ENCODE peak calls at places on chromosome 16, in five cellular contexts. U is K562, A is A549, Y is HepG2, J is GM12878. R is an unnamed sample.

GRCh38 chr16:55515110-55515509 is 6.2 kb downstream of the LPCAT2 start:
- DNase-seq in U (no peak), A (no peak), Y (no peak), J (no peak), R (peak)

GRCh38 chr16:7983671-7984070 is 606.6 kb downstream of the TMEM114 start:
- DNase-seq in U (no peak), A (no peak), Y (no peak), J (no peak), R (no peak)

GRCh38 chr16:56980792-56981724 is 8.3 kb upstream of the NLRC5 start:
- DNase-seq in U (no peak), A (no peak), Y (no peak), J (no peak), R (no peak)

GRCh38 chr16:58021661-58022551 is 3.6 kb upstream of the MMP15 start:
- DNase-seq in U (no peak), A (no peak), Y (no peak), J (no peak), R (peak)

GRCh38 chr16:74936902-74937560 is 47.9 kb downstream of the WDR59 start:
- DNase-seq in U (no peak), A (peak), Y (no peak), J (peak), R (peak)

GRCh38 chr16:57528499-57529323 is 7.7 kb downstream of the CCDC102A start:
- DNase-seq in U (no peak), A (no peak), Y (no peak), J (no peak), R (no peak)

GRCh38 chr16:9489823-9490467 is 398.5 kb downstream of the HAPSTR1 start:
- DNase-seq in U (no peak), A (peak), Y (no peak), J (no peak), R (no peak)

GRCh38 chr16:28168991-28169554 is 42.7 kb downstream of the XPO6 start:
- DNase-seq in U (no peak), A (no peak), Y (no peak), J (no peak), R (no peak)

GRCh38 chr16:637081-638018 is 1.2 kb upstream of the METTL26 start:
- DNase-seq in U (peak), A (peak), Y (peak), J (no peak), R (peak)
- TF ChIP-seq BHLHE40 in U (peak), A (no peak), Y (no peak), J (no peak), R (no peak)

DNA sequence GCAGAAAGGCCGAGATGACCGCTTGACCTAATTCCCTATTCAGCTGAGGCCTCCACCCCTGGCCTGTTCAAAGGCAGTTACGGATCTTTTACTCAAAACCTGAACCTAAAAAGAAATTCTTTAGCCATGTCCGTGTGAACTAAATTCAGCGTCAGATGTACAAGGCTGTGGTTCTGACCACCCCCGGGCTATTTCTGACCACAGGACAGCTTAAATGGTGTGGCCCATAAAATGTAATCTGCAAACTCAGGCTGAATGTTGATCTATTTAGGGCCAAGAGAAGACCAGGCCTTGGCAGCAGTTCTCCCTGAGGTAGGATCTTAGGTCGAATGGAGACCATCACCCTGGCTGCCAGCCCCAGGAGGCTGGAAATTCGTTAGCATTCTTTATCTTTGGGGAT is 485.5 kb downstream of the WWOX start:
- DNase-seq in U (no peak), A (no peak), Y (no peak), J (no peak), R (no peak)
- TF ChIP-seq SMC3 in U (no peak), A (no peak), Y (no peak), J (no peak), R (no peak)

GRCh38 chr16:51408357-51408756 is 257.3 kb upstream of the SALL1 start:
- DNase-seq in U (no peak), A (peak), Y (peak), J (no peak), R (peak)
- TF ChIP-seq BHLHE40 in U (no peak), A (no peak), Y (no peak), J (no peak), R (no peak)

DNA sequence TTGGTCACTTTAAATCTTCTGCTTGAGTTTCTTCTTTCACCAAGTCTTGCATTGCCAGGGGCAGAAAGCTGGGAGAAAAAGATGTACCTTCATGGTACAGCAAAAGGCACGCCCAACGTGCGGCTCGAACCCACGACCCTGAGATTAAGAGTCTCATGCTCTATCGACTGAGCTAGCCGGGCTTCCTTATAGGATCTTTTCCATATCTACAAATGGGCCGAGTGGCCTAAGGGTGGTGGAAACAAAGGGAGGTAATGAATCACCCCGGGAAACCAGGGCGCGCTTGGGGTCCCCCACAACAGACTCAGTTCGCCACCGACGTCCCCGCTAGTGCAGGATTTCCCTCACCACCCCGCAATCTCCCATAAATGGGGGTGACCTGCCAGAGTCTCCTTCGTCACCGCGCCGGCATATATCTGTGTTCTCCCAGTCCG is 7.5 kb upstream of the OR1F1 start:
- DNase-seq in U (peak), A (peak), Y (no peak), J (no peak), R (no peak)
- TF ChIP-seq SMC3 in U (no peak), A (no peak), Y (no peak), J (no peak), R (no peak)

GRCh38 chr16:85716680-85717038 is 27.9 kb upstream of the GINS2 start:
- DNase-seq in U (no peak), A (no peak), Y (no peak), J (no peak), R (no peak)

GRCh38 chr16:85718153-85718477 is 29.4 kb upstream of the GINS2 start:
- DNase-seq in U (no peak), A (no peak), Y (no peak), J (no peak), R (no peak)

GRCh38 chr16:85718682-85719081 is 29.9 kb upstream of the GINS2 start:
- DNase-seq in U (peak), A (peak), Y (peak), J (no peak), R (no peak)

GRCh38 chr16:85716016-85716679 is 27.4 kb upstream of the GINS2 start:
- DNase-seq in U (no peak), A (no peak), Y (no peak), J (no peak), R (no peak)

DNA sequence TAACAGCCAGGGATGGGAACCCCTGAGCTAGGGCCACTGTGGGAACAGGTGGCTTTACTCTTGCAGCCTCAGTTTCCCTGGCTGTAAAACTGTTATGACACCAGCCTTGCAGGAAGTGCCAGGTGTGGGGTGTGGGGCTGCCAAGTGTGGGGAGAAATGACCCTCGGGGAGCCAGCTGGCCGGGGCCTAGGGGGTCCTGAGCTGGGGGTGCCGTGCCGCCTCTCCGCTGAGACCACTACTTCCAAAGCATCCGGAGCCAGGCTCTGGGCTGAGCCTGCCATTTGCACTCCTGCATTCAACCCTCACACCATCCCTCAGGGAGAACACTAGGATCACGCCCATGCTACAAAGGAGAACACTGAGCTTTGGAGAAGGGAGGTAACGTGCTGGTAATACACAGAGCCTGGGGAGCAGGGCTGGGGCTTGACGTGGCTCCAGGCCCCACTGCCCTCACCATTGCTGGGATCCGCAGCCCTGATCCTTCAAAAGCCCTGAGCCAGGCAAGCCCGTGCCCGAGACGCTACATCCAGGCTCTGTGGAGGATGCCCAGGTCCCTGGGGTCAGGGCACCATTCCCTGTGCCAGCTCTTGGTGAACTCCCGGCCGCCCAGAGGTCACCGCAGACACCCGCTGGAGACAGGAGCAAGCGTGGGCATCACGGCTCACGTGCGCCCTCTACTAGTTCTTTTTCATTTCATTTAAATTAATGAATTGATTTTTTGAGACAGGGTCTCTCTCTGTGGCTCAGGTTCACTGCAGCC is 28.8 kb upstream of the GINS2 start:
- DNase-seq in U (peak), A (peak), Y (peak), J (no peak), R (peak)
- TF ChIP-seq BHLHE40 in U (no peak), A (no peak), Y (no peak), J (peak), R (no peak)

GRCh38 chr16:48102083-48103008 is 53.4 kb downstream of the ABCC12 start:
- DNase-seq in U (no peak), A (no peak), Y (no peak), J (no peak), R (no peak)

GRCh38 chr16:48098472-48098871 is 57.3 kb downstream of the ABCC12 start:
- DNase-seq in U (no peak), A (no peak), Y (no peak), J (no peak), R (peak)

GRCh38 chr16:48101069-48101674 is 54.6 kb downstream of the ABCC12 start:
- DNase-seq in U (no peak), A (no peak), Y (no peak), J (peak), R (no peak)

DNA sequence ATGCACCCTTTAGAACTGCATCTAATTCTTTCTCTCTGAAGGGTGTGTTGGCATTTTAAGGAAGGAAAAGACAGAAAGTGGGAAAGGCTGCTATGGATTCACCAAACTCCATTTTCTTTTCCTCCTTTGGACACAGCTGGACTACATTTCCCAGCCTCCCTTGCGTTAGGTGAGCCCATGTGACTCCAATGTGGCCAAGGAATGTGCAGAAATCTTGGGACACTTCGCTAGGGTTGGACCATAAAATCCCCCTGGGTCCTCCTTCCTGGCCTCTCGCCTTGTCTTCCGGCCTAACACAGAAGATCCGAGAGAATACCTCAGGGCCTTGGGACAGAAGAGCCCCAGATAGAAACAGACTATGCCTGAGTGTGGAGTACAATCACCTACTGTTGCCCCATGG is 56.3 kb downstream of the ABCC12 start:
- DNase-seq in U (peak), A (peak), Y (no peak), J (no peak), R (no peak)
- TF ChIP-seq SMC3 in U (no peak), A (no peak), Y (no peak), J (no peak), R (no peak)

DNA sequence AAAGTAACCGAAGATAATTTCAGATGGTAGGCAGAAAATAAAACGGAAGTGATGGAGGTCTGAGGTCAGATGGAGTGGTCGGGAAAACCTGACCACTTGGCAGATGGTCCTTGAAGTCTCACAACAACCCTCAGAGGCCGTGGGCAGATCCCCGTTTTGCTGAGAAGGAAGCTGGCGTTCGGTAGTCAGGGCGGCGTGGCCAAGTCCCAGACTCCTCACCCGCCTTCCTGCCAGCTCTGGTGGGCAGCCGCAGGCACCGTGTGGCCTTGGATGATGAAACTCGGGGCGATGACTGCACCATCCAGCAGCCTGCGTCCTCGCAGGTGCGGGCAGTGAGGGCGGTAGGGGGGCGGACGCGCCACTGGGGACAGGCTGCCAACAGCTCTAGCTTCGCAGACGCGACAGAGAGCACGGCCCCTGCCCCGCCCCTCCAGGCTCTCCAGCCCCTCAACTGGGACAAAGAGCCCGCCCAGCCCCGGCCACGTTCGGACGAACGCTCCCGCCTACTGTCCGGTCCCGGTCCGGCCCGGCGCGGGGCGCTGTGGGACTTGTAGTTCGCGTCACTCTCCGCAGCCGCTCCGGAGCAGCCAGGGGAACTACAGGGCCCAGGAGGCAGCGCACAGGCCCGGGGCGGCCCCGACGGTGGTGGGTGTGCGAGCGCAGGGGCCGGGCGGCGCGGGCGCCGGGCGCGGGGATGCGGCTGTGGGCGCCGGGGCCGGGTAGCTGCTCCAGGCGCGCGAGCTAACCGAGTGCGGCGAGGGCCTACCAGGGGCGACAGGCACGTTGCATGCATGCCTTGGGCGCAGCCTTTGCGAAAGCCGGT is at the start of gene GPT2:
- DNase-seq in U (peak), A (peak), Y (peak), J (peak), R (peak)
- TF ChIP-seq BHLHE40 in U (peak), A (no peak), Y (peak), J (peak), R (no peak)

DNA sequence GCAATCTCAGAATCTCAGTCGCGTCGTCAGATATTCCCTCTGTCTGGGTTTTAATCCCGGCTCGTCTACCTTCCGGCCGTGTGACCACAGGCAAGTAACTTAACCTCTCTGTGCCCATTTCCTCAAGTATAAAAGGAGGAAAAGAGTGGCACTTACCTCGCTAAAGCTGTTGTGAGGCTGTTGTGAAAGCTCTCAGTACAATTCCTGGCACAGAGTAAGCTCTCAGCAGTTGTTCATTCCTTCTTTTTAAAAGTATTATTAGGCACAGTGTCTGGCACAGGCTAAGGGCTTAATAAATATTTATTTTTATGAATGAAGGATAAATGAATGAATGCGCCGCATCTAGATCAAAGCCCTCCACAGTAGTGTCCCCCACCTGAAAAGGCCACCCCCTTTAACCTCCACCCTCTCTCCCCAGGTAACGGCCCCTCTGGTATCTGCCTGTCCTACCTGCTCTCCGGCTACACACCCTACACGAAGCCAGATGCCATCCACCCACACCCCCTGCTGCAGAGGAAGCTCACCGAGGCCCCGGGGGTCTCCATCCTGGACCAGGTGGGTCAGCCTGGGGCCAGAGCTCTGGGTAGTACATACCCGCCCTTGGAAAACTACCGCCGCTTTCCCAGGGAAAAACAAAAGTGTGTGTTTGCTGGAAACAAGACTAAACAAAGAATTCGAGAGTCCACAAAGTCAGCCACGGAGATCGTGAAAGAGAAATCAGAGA is 6.0 kb downstream of the OSGIN1 start:
- DNase-seq in U (no peak), A (no peak), Y (no peak), J (no peak), R (no peak)
- TF ChIP-seq SMC3 in U (no peak), A (no peak), Y (no peak), J (no peak), R (no peak)

GRCh38 chr16:5557966-5558365 is 460.4 kb upstream of the EEF2KMT start:
- DNase-seq in U (no peak), A (no peak), Y (no peak), J (no peak), R (no peak)

GRCh38 chr16:5557448-5557847 is 459.9 kb upstream of the EEF2KMT start:
- DNase-seq in U (no peak), A (no peak), Y (no peak), J (no peak), R (no peak)

DNA sequence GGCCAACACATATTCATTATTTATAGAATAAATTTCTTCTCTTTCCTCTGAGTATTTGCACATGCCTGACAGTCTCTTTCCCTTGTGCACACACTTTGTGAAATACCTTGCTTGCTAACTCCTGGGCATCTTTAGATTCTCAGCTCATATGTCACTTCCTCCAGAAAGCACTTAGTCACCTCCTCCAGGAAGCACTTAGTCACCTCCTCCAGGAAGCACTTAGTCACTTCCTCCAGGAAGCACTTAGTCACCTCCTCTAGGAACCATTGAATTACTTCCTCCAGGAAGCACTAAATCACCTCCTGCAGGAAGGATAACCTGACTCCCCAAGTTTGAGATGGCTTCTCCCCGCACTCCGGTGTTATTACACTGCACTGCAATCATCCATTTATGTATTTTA is 462.5 kb upstream of the EEF2KMT start:
- DNase-seq in U (peak), A (no peak), Y (no peak), J (no peak), R (no peak)
- TF ChIP-seq BHLHE40 in U (no peak), A (no peak), Y (no peak), J (no peak), R (no peak)

GRCh38 chr16:85037721-85038120 is 10.1 kb downstream of the KIAA0513 start:
- DNase-seq in U (no peak), A (no peak), Y (no peak), J (no peak), R (no peak)

GRCh38 chr16:85037050-85037410 is 9.4 kb downstream of the KIAA0513 start:
- DNase-seq in U (no peak), A (peak), Y (no peak), J (no peak), R (peak)

GRCh38 chr16:85034591-85035433 is 7.2 kb downstream of the KIAA0513 start:
- DNase-seq in U (no peak), A (no peak), Y (no peak), J (no peak), R (no peak)

GRCh38 chr16:85033153-85033552 is 5.6 kb downstream of the KIAA0513 start:
- DNase-seq in U (no peak), A (no peak), Y (no peak), J (no peak), R (no peak)

GRCh38 chr16:85036398-85037049 is 8.9 kb downstream of the KIAA0513 start:
- DNase-seq in U (no peak), A (no peak), Y (no peak), J (no peak), R (no peak)
- TF ChIP-seq SMC3 in U (no peak), A (no peak), Y (no peak), J (no peak), R (no peak)

R was measured in IMR-90.